ENCODE peak calls at places on chromosomes 4 and X, in eight cellular contexts. Y is GM23248, X is neural progenitor cell, K is HCT116, I is PC-3, E is GM23338, U is OCI-LY7, H is hepatocyte. F is an unnamed sample.

GRCh38 chr4:168796362-168797106 is 213.5 kb downstream of the CBR4 start:
- DNase-seq in U (no peak), H (peak), I (peak), Y (peak), X (no peak), E (no peak), K (peak), F (no peak)

GRCh38 chrX:55011294-55011693 is 11.1 kb downstream of the APEX2 start:
- DNase-seq in K (no peak), H (no peak), I (peak), X (no peak), U (peak), E (no peak), Y (peak), F (peak)

GRCh38 chr4:147580396-147580795 is 36.8 kb upstream of the TMEM184C start:
- DNase-seq in K (no peak), E (no peak), X (no peak), Y (peak), U (no peak), H (no peak), I (peak), F (no peak)

GRCh38 chrX:107766470-107767140 is 9.0 kb downstream of the TSC22D3 start:
- DNase-seq in H (peak), E (no peak), I (peak), U (no peak), K (no peak), Y (peak), X (no peak), F (no peak)

GRCh38 chr4:153919667-153920066 is 130.8 kb upstream of the SFRP2 start:
- DNase-seq in E (no peak), H (no peak), K (no peak), X (no peak), I (no peak), U (no peak), Y (peak), F (no peak)

GRCh38 chrX:123267220-123267619 is 83.1 kb downstream of the GRIA3 start:
- DNase-seq in K (no peak), I (no peak), X (no peak), Y (peak), E (no peak), U (no peak), H (no peak), F (no peak)

GRCh38 chrX:15749642-15750610 is 11.9 kb downstream of the CA5B start:
- DNase-seq in K (no peak), X (no peak), H (no peak), E (no peak), I (no peak), U (peak), Y (peak), F (no peak)

GRCh38 chrX:29231800-29232199 is 644.6 kb downstream of the IL1RAPL1 start:
- DNase-seq in H (no peak), E (peak), X (no peak), Y (peak), I (peak), U (no peak), K (no peak), F (no peak)

GRCh38 chrX:32170481-32170880 is 1040.9 kb downstream of the DMD start:
- DNase-seq in Y (no peak), X (no peak), I (no peak), E (no peak), U (no peak), H (no peak), K (no peak), F (no peak)

GRCh38 chrX:142204522-142205433 is at the start of gene MAGEC2:
- DNase-seq in Y (no peak), I (no peak), X (no peak), E (no peak), H (no peak), K (no peak), U (no peak), F (no peak)

GRCh38 chr4:132417220-132417619 is 731.9 kb upstream of the PCDH10 start:
- DNase-seq in E (peak), K (peak), Y (no peak), H (no peak), I (peak), U (peak), X (peak), F (no peak)

GRCh38 chr4:53489279-53489889 is 101.9 kb downstream of the LNX1 start:
- DNase-seq in X (no peak), U (no peak), H (no peak), I (peak), Y (peak), K (no peak), E (no peak), F (no peak)

GRCh38 chr4:145531193-145531592 is 49.5 kb downstream of the SMAD1 start:
- DNase-seq in I (no peak), X (no peak), H (no peak), U (peak), K (no peak), E (no peak), Y (no peak), F (peak)

GRCh38 chrX:20116575-20117240 is at the start of gene MAP7D2:
- DNase-seq in H (peak), X (peak), K (no peak), I (no peak), U (no peak), Y (peak), E (peak), F (peak)

GRCh38 chrX:23616361-23616760 is 50.9 kb upstream of the PRDX4 start:
- DNase-seq in I (peak), X (peak), K (no peak), E (peak), Y (peak), U (peak), H (peak), F (peak)

GRCh38 chrX:47047989-47048388 is 30.3 kb upstream of the RGN start:
- DNase-seq in U (no peak), Y (no peak), X (peak), K (no peak), H (peak), I (peak), E (no peak), F (no peak)

GRCh38 chrX:39854772-39855747 is 242.7 kb downstream of the BCOR start:
- DNase-seq in U (peak), Y (no peak), X (no peak), I (no peak), E (no peak), H (no peak), K (no peak), F (no peak)

GRCh38 chrX:1452497-1453389 is at the start of gene ASMTL:
- DNase-seq in E (peak), K (peak), I (peak), H (peak), Y (peak), U (peak), X (peak), F (peak)

GRCh38 chr4:161419822-161420221 is 744.0 kb downstream of the FSTL5 start:
- DNase-seq in I (peak), E (peak), U (no peak), H (peak), K (no peak), Y (no peak), X (peak), F (peak)

GRCh38 chr4:72112514-72113156 is 80.8 kb downstream of the NPFFR2 start:
- DNase-seq in I (peak), U (no peak), E (no peak), H (peak), K (peak), Y (peak), X (no peak), F (no peak)

GRCh38 chr4:52028970-52029369 is 8.8 kb upstream of the LRRC66 start:
- DNase-seq in X (no peak), H (no peak), K (no peak), E (no peak), U (no peak), Y (peak), I (peak), F (no peak)

GRCh38 chr4:12791536-12791935 is 692.6 kb downstream of the RAB28 start:
- DNase-seq in I (no peak), U (no peak), K (no peak), X (no peak), H (no peak), Y (no peak), E (no peak), F (no peak)

GRCh38 chrX:48945517-48946348 is 11.7 kb downstream of the OTUD5 start:
- DNase-seq in E (peak), U (peak), H (peak), X (peak), Y (peak), K (peak), I (peak), F (peak)

GRCh38 chrX:17377047-17377692 is 2.2 kb downstream of the NHS start:
- DNase-seq in Y (peak), X (peak), U (no peak), E (peak), H (peak), I (no peak), K (peak), F (peak)

GRCh38 chrX:147550217-147550616 is 361.5 kb upstream of the FMR1 start:
- DNase-seq in Y (peak), E (peak), H (peak), I (peak), X (peak), K (no peak), U (peak), F (peak)

GRCh38 chr4:2835978-2836377 is 7.7 kb upstream of the ADD1 start:
- DNase-seq in Y (no peak), H (peak), I (no peak), U (no peak), X (no peak), K (no peak), E (no peak), F (no peak)

GRCh38 chr4:2837904-2838496 is 5.6 kb upstream of the ADD1 start:
- DNase-seq in I (no peak), K (no peak), U (peak), E (no peak), Y (peak), X (no peak), H (peak), F (peak)

GRCh38 chr4:2839060-2839459 is 4.6 kb upstream of the ADD1 start:
- DNase-seq in E (no peak), K (no peak), X (no peak), Y (no peak), I (no peak), H (no peak), U (no peak), F (no peak)

GRCh38 chr4:2836391-2836859 is 7.2 kb upstream of the ADD1 start:
- DNase-seq in E (no peak), Y (no peak), K (no peak), H (peak), U (no peak), X (no peak), I (no peak), F (no peak)

GRCh38 chr4:2837110-2837903 is 6.3 kb upstream of the ADD1 start:
- DNase-seq in I (no peak), K (no peak), Y (no peak), U (no peak), X (peak), E (peak), H (peak), F (peak)
- H3K27ac ChIP-seq in I (no peak), K (no peak), Y (peak), U (peak), X (no peak), E (peak), H (peak), F (peak)

DNA sequence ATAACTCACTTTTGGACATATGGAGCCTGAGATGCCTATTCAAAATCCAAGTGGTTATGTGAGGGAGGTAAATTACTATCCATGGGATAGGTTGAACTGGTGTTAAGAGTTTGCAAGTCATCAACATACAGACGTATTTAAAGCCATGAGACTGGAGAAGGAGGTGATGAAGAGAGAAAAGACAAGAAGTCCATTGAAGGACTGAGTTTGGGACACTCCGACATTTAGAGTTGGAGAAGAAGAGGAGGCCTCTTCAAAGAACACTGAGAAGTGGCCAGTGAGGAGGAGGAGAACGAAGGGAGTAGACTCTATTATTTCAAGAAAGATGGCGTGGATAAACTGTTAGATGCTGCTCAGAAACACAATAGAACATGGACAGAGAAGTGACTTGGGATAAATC is at the start of gene CNGA2:
- DNase-seq in I (no peak), U (no peak), X (no peak), E (no peak), H (no peak), Y (no peak), K (no peak), F (no peak)
- TF ChIP-seq EZH2phosphoT487 in I (no peak), U (no peak), X (no peak), E (no peak), H (no peak), Y (no peak), K (no peak), F (no peak)

DNA sequence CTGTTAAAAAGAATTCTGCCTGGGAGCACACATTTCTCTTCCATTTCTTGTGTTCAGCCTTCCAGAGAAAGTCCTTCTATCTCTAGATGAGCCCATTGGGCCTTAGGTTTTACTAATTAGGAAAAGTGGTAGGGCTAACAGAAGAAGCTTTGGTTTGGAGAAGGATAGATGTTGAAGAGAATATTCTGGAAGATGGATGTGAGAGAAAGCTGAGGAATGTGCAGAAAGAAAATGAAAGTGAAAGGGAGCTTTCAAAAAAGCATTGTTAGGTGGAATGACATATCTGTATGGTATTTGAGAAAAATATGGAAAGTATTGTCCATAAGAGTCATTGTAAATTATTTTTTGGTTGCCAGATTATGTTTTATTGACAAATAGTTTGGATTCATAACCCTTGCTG is 474.8 kb upstream of the SLIT2 start:
- DNase-seq in X (no peak), E (no peak), I (peak), K (no peak), H (no peak), Y (peak), U (no peak), F (no peak)
- H3K27ac ChIP-seq in X (no peak), E (no peak), I (peak), K (peak), H (no peak), Y (peak), U (no peak), F (no peak)

GRCh38 chr4:29423836-29424721 is 1296.1 kb upstream of the PCDH7 start:
- DNase-seq in U (no peak), H (peak), X (no peak), E (no peak), K (peak), Y (peak), I (peak), F (no peak)
- TF ChIP-seq EZH2phosphoT487 in U (no peak), H (no peak), X (no peak), E (no peak), K (no peak), Y (no peak), I (no peak), F (no peak)

GRCh38 chr4:76060506-76060905 is 14.0 kb upstream of the ART3 start:
- DNase-seq in K (no peak), E (no peak), U (no peak), X (no peak), H (no peak), I (no peak), Y (no peak), F (no peak)

GRCh38 chr4:76059750-76060149 is 14.8 kb upstream of the ART3 start:
- DNase-seq in Y (no peak), H (no peak), X (no peak), I (peak), E (no peak), U (no peak), K (no peak), F (no peak)

GRCh38 chr4:76061421-76061820 is 13.1 kb upstream of the ART3 start:
- DNase-seq in K (no peak), X (no peak), E (no peak), U (no peak), H (no peak), I (no peak), Y (no peak), F (no peak)

GRCh38 chr4:76058302-76058701 is 16.2 kb upstream of the ART3 start:
- DNase-seq in Y (no peak), K (no peak), U (no peak), I (no peak), E (no peak), X (no peak), H (no peak), F (no peak)

DNA sequence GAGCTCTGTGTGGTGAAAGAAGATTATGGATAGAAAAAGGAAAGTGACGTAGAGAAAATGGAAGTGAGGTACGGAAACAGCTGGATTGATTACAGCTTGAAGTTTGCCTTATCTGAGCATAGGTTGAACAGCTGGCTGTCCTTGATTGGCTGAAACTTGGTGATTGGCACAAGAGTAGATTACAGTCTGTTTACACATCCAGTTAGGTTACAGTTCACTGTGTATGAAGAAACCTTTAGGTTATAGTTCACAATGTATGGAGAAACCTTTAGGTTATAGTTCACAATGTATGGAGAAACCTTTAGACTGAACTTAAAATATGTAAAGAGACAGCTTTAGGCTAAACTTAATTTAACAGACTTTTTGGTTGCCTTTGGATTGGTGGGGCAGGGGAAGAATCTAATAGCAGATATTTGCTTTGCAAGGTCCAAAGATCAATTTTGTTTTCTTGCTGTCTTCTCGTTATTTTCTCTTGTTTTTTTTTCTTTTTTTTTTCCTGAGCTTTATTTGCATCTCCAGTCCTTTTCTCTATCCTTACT is 15.6 kb upstream of the ART3 start:
- DNase-seq in K (no peak), I (no peak), E (no peak), X (no peak), Y (no peak), H (no peak), U (no peak), F (no peak)
- H3K27ac ChIP-seq in K (no peak), I (no peak), E (no peak), X (no peak), Y (no peak), H (no peak), U (no peak), F (no peak)

GRCh38 chr4:15488658-15489470 is 19.2 kb downstream of the CC2D2A start:
- DNase-seq in U (no peak), E (no peak), Y (peak), X (no peak), K (no peak), H (no peak), I (no peak), F (no peak)
- TF ChIP-seq EZH2phosphoT487 in U (no peak), E (no peak), Y (no peak), X (no peak), K (no peak), H (no peak), I (no peak), F (no peak)